ENCODE peak calls at places on chromosome 5, in nine cellular contexts. E, L, R, Q, N, D, V, J and B are unnamed samples.

GRCh38 chr5:147628054-147628895 is 118.4 kb upstream of the DPYSL3 start:
- DNase-seq in E (peak; percentile 64), L (no peak), R (peak; percentile 57), Q (peak; percentile 27), N (peak; percentile 17), D (peak; percentile 61), V (peak; percentile 36), J (peak; percentile 66), B (peak; percentile 57)

GRCh38 chr5:180353226-180353962 is at the start of gene GFPT2:
- DNase-seq in E (peak; percentile 71), L (peak; percentile 89), R (peak; percentile 71), Q (peak; percentile 56), N (peak; percentile 75), D (peak; percentile 99), V (peak; percentile 77), J (peak; percentile 80), B (peak; percentile 75)

GRCh38 chr5:43602818-43603534 is at the start of gene NNT:
- DNase-seq in E (peak; percentile 78), L (peak; percentile 87), R (peak; percentile 64), Q (peak; percentile 71), N (peak; percentile 54), D (peak; percentile 80), V (peak; percentile 88), J (peak; percentile 56), B (peak; percentile 69)

GRCh38 chr5:180604271-180604670 is 13.0 kb upstream of the SCGB3A1 start:
- DNase-seq in E (no peak), L (peak; percentile 29), R (no peak), Q (no peak), N (no peak), D (no peak), V (no peak), J (no peak), B (no peak)

GRCh38 chr5:14587143-14587542 is 5.6 kb downstream of the OTULINL start:
- DNase-seq in E (no peak), L (peak; percentile 84), R (peak; percentile 61), Q (no peak), N (no peak), D (no peak), V (no peak), J (no peak), B (no peak)

GRCh38 chr5:68251386-68251785 is 35.8 kb downstream of the PIK3R1 start:
- DNase-seq in E (no peak), L (peak; percentile 61), R (no peak), Q (peak; percentile 50), N (no peak), D (no peak), V (peak; percentile 48), J (no peak), B (no peak)

GRCh38 chr5:144880513-144880912 is 709.8 kb downstream of the KCTD16 start:
- DNase-seq in E (no peak), L (no peak), R (no peak), Q (no peak), N (no peak), D (no peak), V (no peak), J (no peak), B (no peak)

GRCh38 chr5:34660444-34660843 is 4.3 kb downstream of the RAI14 start:
- DNase-seq in E (no peak), L (no peak), R (no peak), Q (no peak), N (no peak), D (peak; percentile 76), V (no peak), J (no peak), B (no peak)